ENCODE peak calls at places on chromosomes 1 and 21, in ten cellular contexts. L, N, B, M, V, H, C, G, F and O are unnamed samples.
A peak's percentile ranks its signal among the peaks of the same experiment; 100 is the strongest.

GRCh38 chr1:112614460-112615065 is 4.4 kb downstream of the ST7L start:
- DNase-seq in M (no peak), V (no peak), H (no peak), C (no peak), L (peak; percentile 64), N (peak; percentile 43), B (peak; percentile 71), F (no peak), G (no peak), O (no peak)

GRCh38 chr1:56525463-56526155 is 53.8 kb downstream of the PLPP3 start:
- DNase-seq in F (no peak), V (no peak), C (no peak), B (no peak), L (peak; percentile 60), H (peak; percentile 70), N (no peak), G (no peak), M (no peak), O (peak; percentile 75)

GRCh38 chr1:92446990-92447681 is 39.6 kb downstream of the GFI1 start:
- DNase-seq in L (peak; percentile 35), B (no peak), V (no peak), G (no peak), N (peak; percentile 36), C (no peak), F (no peak), H (no peak), M (no peak), O (no peak)

GRCh38 chr21:44306926-44307687 is 7.3 kb downstream of the PFKL start:
- DNase-seq in L (peak; percentile 18), H (no peak), V (no peak), B (no peak), C (no peak), G (no peak), M (no peak), N (peak; percentile 41), F (no peak), O (no peak)

GRCh38 chr1:151311589-151312331 is 15.5 kb downstream of the PI4KB start:
- DNase-seq in F (peak; percentile 54), L (peak; percentile 100), V (peak; percentile 73), H (no peak), G (peak; percentile 37), M (peak; percentile 74), C (peak; percentile 94), N (no peak), B (peak; percentile 98), O (no peak)

GRCh38 chr1:185309566-185309965 is 7.5 kb downstream of the IVNS1ABP start:
- DNase-seq in L (no peak), B (no peak), F (peak; percentile 50), N (no peak), H (no peak), G (no peak), C (no peak), V (no peak), M (peak; percentile 50), O (no peak)

GRCh38 chr1:10046356-10047085 is 13.8 kb downstream of the UBE4B start:
- DNase-seq in F (no peak), B (no peak), M (no peak), N (peak; percentile 6), V (no peak), L (no peak), C (no peak), H (no peak), G (peak; percentile 61), O (no peak)

GRCh38 chr1:119582801-119583200 is 65.3 kb downstream of the ZNF697 start:
- DNase-seq in H (no peak), F (peak; percentile 53), N (peak; percentile 69), V (peak; percentile 53), C (no peak), B (peak; percentile 54), G (peak; percentile 52), L (peak; percentile 55), M (peak; percentile 43), O (no peak)

GRCh38 chr1:234154320-234155251 is 218.7 kb upstream of the COA6 start:
- DNase-seq in B (peak; percentile 84), L (peak; percentile 73), V (no peak), G (peak; percentile 9), C (no peak), H (peak; percentile 26), M (peak; percentile 14), N (peak; percentile 84), F (no peak), O (no peak)

GRCh38 chr21:46634966-46635323 is 529 bp upstream of the PRMT2 start:
- DNase-seq in C (peak; percentile 80), G (peak; percentile 46), M (peak; percentile 74), V (peak; percentile 83), F (peak; percentile 69), B (peak; percentile 90), N (peak; percentile 86), H (peak; percentile 27), L (peak; percentile 87), O (no peak)

DNA sequence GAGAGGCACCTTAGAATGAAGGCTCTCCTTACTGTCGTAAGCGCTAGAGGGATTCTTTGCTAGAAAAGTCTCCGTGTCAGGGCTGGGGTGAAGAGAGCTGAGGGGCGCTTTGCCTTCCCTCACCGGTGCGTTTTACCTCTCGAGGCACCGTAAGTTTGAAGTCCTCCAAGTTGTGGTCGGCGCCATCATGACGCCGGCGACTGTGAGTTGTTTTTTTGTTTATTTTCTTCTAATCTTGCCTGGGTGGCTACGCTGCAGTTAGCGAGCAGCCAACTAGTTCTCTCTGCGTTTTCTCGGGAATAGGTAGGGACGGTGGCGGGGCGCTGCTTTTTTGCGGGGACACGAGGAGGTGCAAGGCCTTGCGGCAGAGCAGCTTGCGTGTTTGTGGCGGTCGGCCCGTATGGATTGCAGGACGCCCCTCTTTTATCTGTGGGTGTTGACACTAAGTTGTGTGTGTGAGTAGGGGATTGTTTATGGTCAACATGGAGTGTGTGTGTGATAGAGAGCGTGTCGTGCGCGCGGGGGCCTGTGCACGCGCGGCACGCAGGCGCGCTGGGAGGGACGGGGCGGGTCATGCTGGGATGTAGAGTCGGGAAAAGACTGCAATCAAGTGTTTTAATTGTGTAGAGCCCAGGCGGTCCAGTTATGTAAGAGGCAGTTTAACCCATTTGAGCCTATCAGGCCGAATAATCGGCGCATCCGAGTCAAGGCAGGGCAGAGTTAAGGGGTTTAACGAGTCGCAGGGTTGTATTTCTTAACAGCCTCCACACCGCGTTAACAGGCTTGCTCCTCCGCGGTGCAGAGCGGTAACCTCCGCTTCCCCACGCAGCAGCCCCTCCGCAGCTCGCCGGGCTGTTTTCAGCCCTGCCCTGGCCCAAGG is 1.1 kb upstream of the NEGR1 start:
- DNase-seq in B (peak; percentile 86), H (no peak), G (peak; percentile 84), L (peak; percentile 67), F (peak; percentile 78), N (peak; percentile 77), V (peak; percentile 81), C (peak; percentile 69), M (peak; percentile 73), O (peak; percentile 8)
- H3K4me3 ChIP-seq in B (peak overlapping the region; percentile 82), H (no peak overlapping the region), G (peak overlapping the region; percentile 49), L (peak overlapping the region; percentile 58), F (peak overlapping the region; percentile 53), N (peak overlapping the region; percentile 69), V (peak overlapping the region; percentile 85), C (peak overlapping the region; percentile 58), M (peak overlapping the region; percentile 76), O (peak overlapping the region; percentile 36)

GRCh38 chr1:232630047-232630893 is at the start of gene SIPA1L2:
- DNase-seq in H (peak; percentile 34), V (peak; percentile 93), N (peak; percentile 98), B (peak; percentile 89), L (peak; percentile 88), G (peak; percentile 95), F (peak; percentile 96), C (peak; percentile 91), M (peak; percentile 94), O (peak; percentile 86)

GRCh38 chr1:232629250-232630046 is 485 bp downstream of the SIPA1L2 start:
- DNase-seq in G (peak; percentile 45), L (no peak), V (no peak), N (peak; percentile 76), F (peak; percentile 43), B (peak; percentile 24), M (peak; percentile 38), C (peak; percentile 63), H (no peak), O (peak; percentile 19)

GRCh38 chr1:232627171-232627570 is 2.8 kb downstream of the SIPA1L2 start:
- DNase-seq in F (no peak), H (no peak), L (no peak), C (no peak), G (no peak), M (no peak), B (no peak), N (no peak), V (no peak), O (no peak)

GRCh38 chr1:232627645-232628334 is 2.1 kb downstream of the SIPA1L2 start:
- DNase-seq in C (no peak), V (no peak), G (peak; percentile 27), H (no peak), L (peak; percentile 52), F (no peak), M (no peak), B (peak; percentile 40), N (peak; percentile 60), O (peak; percentile 6)

DNA sequence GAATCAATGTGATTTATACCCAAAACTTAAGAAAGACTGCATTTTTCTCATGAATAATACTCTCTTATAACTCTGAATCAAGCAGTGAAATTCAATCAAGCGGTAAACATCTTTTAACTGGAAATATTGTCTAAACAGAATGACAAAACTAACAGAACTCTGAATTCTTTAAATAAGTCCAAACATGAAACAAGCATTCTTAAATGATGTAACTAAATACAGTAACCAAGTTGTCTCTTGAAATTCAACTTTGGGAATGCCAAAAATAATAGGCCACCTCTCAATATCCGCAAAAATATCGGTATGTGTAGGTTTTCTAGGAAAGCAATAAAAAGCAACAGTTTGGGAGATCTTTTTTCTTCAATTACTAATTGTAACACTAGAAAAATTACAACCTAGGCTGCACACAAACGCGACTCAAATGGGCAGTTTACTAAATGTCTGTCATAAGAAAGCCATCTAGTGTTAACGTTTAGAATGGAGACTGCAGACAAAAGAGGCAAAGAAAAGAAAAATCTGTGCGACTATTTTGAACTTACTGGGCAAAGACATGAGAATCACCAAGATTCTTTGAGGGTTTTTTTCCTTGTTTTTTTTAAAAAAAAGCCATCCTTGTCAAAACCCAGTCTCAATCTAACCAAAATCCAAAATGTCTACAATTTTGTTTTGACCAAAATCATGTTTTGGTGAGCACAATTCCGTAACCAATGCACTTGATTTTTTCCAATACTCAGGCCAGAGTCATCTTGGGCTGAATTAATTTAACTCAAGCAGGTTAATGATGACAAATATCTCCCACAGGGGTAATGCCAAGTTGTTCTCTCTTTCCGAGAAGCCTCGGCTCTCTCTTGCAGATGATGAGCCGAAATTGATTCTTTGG is 1.4 kb downstream of the SIPA1L2 start:
- DNase-seq in H (no peak), M (no peak), C (no peak), V (no peak), B (peak; percentile 62), F (no peak), G (peak; percentile 7), L (peak; percentile 52), N (peak; percentile 27), O (no peak)
- TF ChIP-seq CTCF in H (no peak), M (peak; percentile 46), C (peak; percentile 27), V (peak; percentile 47), B (peak; percentile 55), F (peak; percentile 45), G (peak; percentile 49), L (peak; percentile 38), N (peak; percentile 33), O (no peak)

GRCh38 chr1:75132421-75133381 is 1.5 kb upstream of the LHX8 start:
- DNase-seq in M (no peak), G (no peak), V (no peak), B (no peak), C (no peak), H (no peak), L (no peak), F (no peak), N (peak; percentile 38), O (no peak)
- H3K4me3 ChIP-seq in M (no peak overlapping the region), G (no peak overlapping the region), V (no peak overlapping the region), B (no peak overlapping the region), C (no peak overlapping the region), H (no peak overlapping the region), L (no peak overlapping the region), F (no peak overlapping the region), N (no peak overlapping the region), O (no peak overlapping the region)

GRCh38 chr1:14606632-14607031 is 8.1 kb downstream of the KAZN start:
- DNase-seq in G (no peak), C (no peak), F (no peak), M (no peak), L (no peak), N (peak; percentile 51), H (no peak), B (no peak), V (no peak), O (no peak)
- TF ChIP-seq CTCF in G (peak; percentile 12), C (no peak), F (no peak), M (no peak), L (no peak), N (peak; percentile 64), H (peak; percentile 43), B (peak; percentile 26), V (peak; percentile 29), O (peak; percentile 64)